ENCODE peak calls at places on chromosomes 13 and 19, in eight cellular contexts. U is dermis microvascular lymphatic vessel endothelial cell; N is T-helper 2 cell; V is testis; E is NCI-H1092; S is fibroblast of mammary gland; G is stimulated activated CD4-positive, alpha-beta T cell treated with anti-CD3 and anti-CD28 coated beads, Interleukin-1b, Interleukin-23, amount 100 ng/mL, for 24 hours; W is NCI-H1048. K is an unnamed sample.

GRCh38 chr19:31314849-31315620 is 34.2 kb downstream of the TSHZ3 start:
- DNase-seq in U (no peak), N (no peak), V (no peak), E (no peak), S (peak), G (no peak), W (no peak), K (no peak)

GRCh38 chr13:107838592-107839161 is 376.7 kb downstream of the LIG4 start:
- DNase-seq in U (no peak), N (no peak), V (no peak), E (no peak), S (no peak), G (no peak), W (no peak), K (no peak)

GRCh38 chr13:77022341-77022740 is 4.6 kb downstream of the FBXL3 start:
- DNase-seq in U (no peak), N (no peak), V (no peak), E (no peak), S (peak), G (no peak), W (no peak), K (peak)

GRCh38 chr13:110618167-110618566 is 2.8 kb downstream of the NAXD start:
- DNase-seq in U (no peak), N (no peak), V (no peak), E (no peak), S (no peak), G (no peak), W (no peak), K (no peak)

GRCh38 chr13:86383151-86383550 is 583.9 kb upstream of the SLITRK6 start:
- DNase-seq in U (no peak), N (no peak), V (no peak), E (peak), S (no peak), G (no peak), W (no peak), K (no peak)

GRCh38 chr13:72437458-72437857 is 290.0 kb downstream of the MZT1 start:
- DNase-seq in U (no peak), N (no peak), V (no peak), E (no peak), S (peak), G (no peak), W (no peak), K (peak)

GRCh38 chr19:48364564-48365363 is 597 bp downstream of the SYNGR4 start:
- DNase-seq in U (no peak), N (no peak), V (no peak), E (no peak), S (no peak), G (no peak), W (no peak), K (no peak)

GRCh38 chr13:35766663-35767062 is 290.2 kb upstream of the MAB21L1 start:
- DNase-seq in U (no peak), N (no peak), V (no peak), E (no peak), S (no peak), G (no peak), W (no peak), K (no peak)

GRCh38 chr13:41610426-41610825 is 153.1 kb downstream of the RGCC start:
- DNase-seq in U (peak), N (no peak), V (no peak), E (no peak), S (peak), G (no peak), W (no peak), K (peak)

GRCh38 chr19:56091751-56092546 is 29.1 kb downstream of the ZNF787 start:
- DNase-seq in U (no peak), N (no peak), V (no peak), E (peak), S (no peak), G (no peak), W (no peak), K (no peak)

K was measured in AG08395.